ENCODE peak calls at places on chromosome 10, in ten cellular contexts. One of them, this sample, is unnamed.

GRCh38 chr10:124984376-124984775 is 42.5 kb downstream of the ZRANB1 start:
- DNase-seq in endothelial cell of umbilical vein: no peak
- DNase-seq in OCI-LY7: no peak
- DNase-seq in tibial artery: no peak
- DNase-seq in psoas muscle: no peak
- DNase-seq in SK-N-SH: no peak
- DNase-seq in astrocyte of the spinal cord: no peak
- DNase-seq in Caco-2: no peak
- DNase-seq in activated B cell treated with CpG ODN at 0.5 μM for 24 hours: no peak
- DNase-seq in GM13976: no peak
- DNase-seq in this sample: no peak

GRCh38 chr10:11895108-11895466 is 71.9 kb downstream of the PROSER2 start:
- DNase-seq in endothelial cell of umbilical vein: no peak
- DNase-seq in OCI-LY7: no peak
- DNase-seq in tibial artery: no peak
- DNase-seq in psoas muscle: no peak
- DNase-seq in SK-N-SH: no peak
- DNase-seq in astrocyte of the spinal cord: no peak
- DNase-seq in Caco-2: no peak
- DNase-seq in activated B cell treated with CpG ODN at 0.5 μM for 24 hours: no peak
- DNase-seq in GM13976: no peak
- DNase-seq in this sample: no peak

GRCh38 chr10:119655566-119656001 is 4.4 kb downstream of the BAG3 start:
- DNase-seq in endothelial cell of umbilical vein: peak; percentile 84
- DNase-seq in OCI-LY7: no peak
- DNase-seq in tibial artery: peak; percentile 77
- DNase-seq in psoas muscle: peak; percentile 88
- DNase-seq in SK-N-SH: peak; percentile 51
- DNase-seq in astrocyte of the spinal cord: peak; percentile 86
- DNase-seq in Caco-2: no peak
- DNase-seq in activated B cell treated with CpG ODN at 0.5 μM for 24 hours: no peak
- DNase-seq in GM13976: no peak
- DNase-seq in this sample: no peak

GRCh38 chr10:120641695-120642094 is 184.7 kb downstream of the PLPP4 start:
- DNase-seq in endothelial cell of umbilical vein: peak; percentile 97
- DNase-seq in OCI-LY7: no peak
- DNase-seq in tibial artery: no peak
- DNase-seq in psoas muscle: no peak
- DNase-seq in SK-N-SH: peak; percentile 44
- DNase-seq in astrocyte of the spinal cord: no peak
- DNase-seq in Caco-2: no peak
- DNase-seq in activated B cell treated with CpG ODN at 0.5 μM for 24 hours: no peak
- DNase-seq in GM13976: no peak
- DNase-seq in this sample: no peak

GRCh38 chr10:29630205-29631048 is 4.3 kb downstream of the SVIL start:
- DNase-seq in endothelial cell of umbilical vein: no peak
- DNase-seq in OCI-LY7: no peak
- DNase-seq in tibial artery: no peak
- DNase-seq in psoas muscle: no peak
- DNase-seq in SK-N-SH: no peak
- DNase-seq in astrocyte of the spinal cord: no peak
- DNase-seq in Caco-2: peak; percentile 79
- DNase-seq in activated B cell treated with CpG ODN at 0.5 μM for 24 hours: no peak
- DNase-seq in GM13976: no peak
- DNase-seq in this sample: no peak

GRCh38 chr10:75547391-75548298 is 116.2 kb downstream of the LRMDA start:
- DNase-seq in endothelial cell of umbilical vein: no peak
- DNase-seq in OCI-LY7: no peak
- DNase-seq in tibial artery: no peak
- DNase-seq in psoas muscle: no peak
- DNase-seq in SK-N-SH: no peak
- DNase-seq in astrocyte of the spinal cord: peak; percentile 79
- DNase-seq in Caco-2: no peak
- DNase-seq in activated B cell treated with CpG ODN at 0.5 μM for 24 hours: no peak
- DNase-seq in GM13976: no peak
- DNase-seq in this sample: no peak

GRCh38 chr10:103042908-103043307 is 124.8 kb downstream of the CNNM2 start:
- DNase-seq in endothelial cell of umbilical vein: no peak
- DNase-seq in OCI-LY7: no peak
- DNase-seq in tibial artery: no peak
- DNase-seq in psoas muscle: no peak
- DNase-seq in SK-N-SH: no peak
- DNase-seq in astrocyte of the spinal cord: no peak
- DNase-seq in Caco-2: no peak
- DNase-seq in activated B cell treated with CpG ODN at 0.5 μM for 24 hours: no peak
- DNase-seq in GM13976: no peak
- DNase-seq in this sample: no peak

GRCh38 chr10:124997791-124998623 is 56.1 kb downstream of the ZRANB1 start:
- DNase-seq in endothelial cell of umbilical vein: no peak
- DNase-seq in OCI-LY7: no peak
- DNase-seq in tibial artery: peak; percentile 76
- DNase-seq in psoas muscle: peak; percentile 59
- DNase-seq in SK-N-SH: no peak
- DNase-seq in astrocyte of the spinal cord: no peak
- DNase-seq in Caco-2: no peak
- DNase-seq in activated B cell treated with CpG ODN at 0.5 μM for 24 hours: no peak
- DNase-seq in GM13976: peak; percentile 17
- DNase-seq in this sample: peak; percentile 10

GRCh38 chr10:17616403-17617030 is 657 bp downstream of the HACD1 start:
- DNase-seq in endothelial cell of umbilical vein: peak; percentile 44
- DNase-seq in OCI-LY7: no peak
- DNase-seq in tibial artery: peak; percentile 92
- DNase-seq in psoas muscle: peak; percentile 92
- DNase-seq in SK-N-SH: peak; percentile 84
- DNase-seq in astrocyte of the spinal cord: peak; percentile 53
- DNase-seq in Caco-2: peak; percentile 89
- DNase-seq in activated B cell treated with CpG ODN at 0.5 μM for 24 hours: peak; percentile 32
- DNase-seq in GM13976: peak; percentile 61
- DNase-seq in this sample: peak; percentile 28

GRCh38 chr10:17622061-17622460 is 4.9 kb upstream of the HACD1 start:
- DNase-seq in endothelial cell of umbilical vein: no peak
- DNase-seq in OCI-LY7: no peak
- DNase-seq in tibial artery: no peak
- DNase-seq in psoas muscle: no peak
- DNase-seq in SK-N-SH: no peak
- DNase-seq in astrocyte of the spinal cord: no peak
- DNase-seq in Caco-2: no peak
- DNase-seq in activated B cell treated with CpG ODN at 0.5 μM for 24 hours: no peak
- DNase-seq in GM13976: no peak
- DNase-seq in this sample: no peak

DNA sequence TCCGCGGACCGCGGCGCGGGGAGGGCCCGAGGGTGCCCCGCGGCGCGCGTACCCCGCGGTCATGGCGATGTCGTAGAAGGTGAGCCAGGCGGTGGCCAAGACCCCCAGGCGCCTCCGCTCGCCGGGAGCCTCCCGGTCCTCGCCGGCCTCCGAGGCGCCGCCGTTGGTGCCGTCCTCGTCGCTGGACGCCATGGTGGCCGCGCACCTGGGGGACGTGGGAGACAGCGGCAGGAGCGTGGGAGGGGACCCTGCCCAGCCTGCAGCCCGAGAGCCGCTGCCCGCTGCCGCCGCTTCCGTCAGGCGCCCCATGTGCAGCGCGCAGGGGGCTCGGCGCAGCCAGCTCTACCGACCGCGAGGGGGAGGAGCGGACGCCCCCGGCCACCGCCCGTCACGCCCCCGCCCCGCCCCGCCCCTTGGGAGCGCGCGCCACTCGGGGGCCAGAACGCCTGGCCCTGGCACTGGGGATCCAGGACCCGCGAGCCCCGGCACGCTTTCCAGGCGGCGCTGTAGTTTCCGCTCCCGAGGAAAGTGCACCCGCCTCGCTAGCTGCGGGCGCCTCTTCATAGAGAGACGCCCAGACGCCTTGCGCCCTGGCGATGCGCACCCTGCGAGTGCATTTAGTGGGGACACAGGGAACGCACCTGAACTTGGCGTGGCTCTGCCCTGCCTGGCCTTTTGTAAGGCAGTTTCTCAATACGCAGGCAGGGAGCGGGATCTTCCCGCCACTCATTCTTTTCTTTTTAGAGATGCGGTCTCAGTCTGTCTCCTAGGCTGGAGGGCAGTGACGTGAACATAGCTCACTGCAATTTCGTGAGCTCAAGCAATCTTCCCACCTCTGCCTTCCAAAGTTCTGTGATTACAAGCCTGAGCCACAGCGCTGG is at the start of gene HACD1:
- DNase-seq in endothelial cell of umbilical vein: peak; percentile 65
- DNase-seq in OCI-LY7: no peak
- DNase-seq in tibial artery: peak; percentile 81
- DNase-seq in psoas muscle: peak; percentile 81
- DNase-seq in SK-N-SH: peak; percentile 98
- DNase-seq in astrocyte of the spinal cord: peak; percentile 65
- DNase-seq in Caco-2: peak; percentile 92
- DNase-seq in activated B cell treated with CpG ODN at 0.5 μM for 24 hours: peak; percentile 37
- DNase-seq in GM13976: peak; percentile 73
- DNase-seq in this sample: peak; percentile 38
- TF ChIP-seq CTCF in endothelial cell of umbilical vein: peak; percentile 5
- TF ChIP-seq CTCF in OCI-LY7: no peak
- TF ChIP-seq CTCF in tibial artery: no peak
- TF ChIP-seq CTCF in psoas muscle: peak; percentile 2
- TF ChIP-seq CTCF in SK-N-SH: peak; percentile 35
- TF ChIP-seq CTCF in astrocyte of the spinal cord: peak; percentile 24
- TF ChIP-seq CTCF in Caco-2: peak; percentile 62
- TF ChIP-seq CTCF in activated B cell treated with CpG ODN at 0.5 μM for 24 hours: no peak
- TF ChIP-seq CTCF in GM13976: no peak
- TF ChIP-seq CTCF in this sample: no peak

DNA sequence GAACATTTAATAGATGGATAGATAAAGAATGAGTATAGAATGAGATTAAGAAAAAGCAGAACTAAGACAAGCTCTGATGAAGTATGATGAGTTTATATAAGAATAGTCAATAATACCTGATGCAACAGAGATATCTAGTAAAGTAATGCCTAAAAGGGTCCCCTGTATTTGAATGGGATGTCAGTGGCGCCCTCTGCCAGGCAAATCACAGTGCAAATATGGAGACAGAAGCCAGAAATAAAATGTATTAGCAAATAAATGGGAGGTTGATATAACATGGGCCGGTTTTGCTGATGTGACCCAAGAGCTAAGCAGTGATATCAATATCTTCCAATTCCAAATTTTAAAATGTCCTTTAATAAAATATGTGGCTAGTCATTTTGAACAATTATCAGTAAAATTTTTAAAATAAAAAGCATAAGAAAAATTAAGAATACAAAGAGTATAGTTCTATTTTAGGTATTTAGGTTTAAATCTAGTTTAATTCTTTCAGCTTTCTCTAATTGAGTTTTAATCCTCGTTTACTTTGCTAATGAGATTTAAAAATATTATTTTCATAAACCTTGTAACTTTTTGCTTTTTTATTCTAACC is 62.6 kb downstream of the ADK start:
- DNase-seq in endothelial cell of umbilical vein: peak; percentile 67
- DNase-seq in OCI-LY7: peak; percentile 40
- DNase-seq in tibial artery: no peak
- DNase-seq in psoas muscle: no peak
- DNase-seq in SK-N-SH: peak; percentile 65
- DNase-seq in astrocyte of the spinal cord: peak; percentile 63
- DNase-seq in Caco-2: peak; percentile 60
- DNase-seq in activated B cell treated with CpG ODN at 0.5 μM for 24 hours: no peak
- DNase-seq in GM13976: peak; percentile 47
- DNase-seq in this sample: no peak
- TF ChIP-seq CTCF in endothelial cell of umbilical vein: peak; percentile 50
- TF ChIP-seq CTCF in OCI-LY7: peak; percentile 80
- TF ChIP-seq CTCF in tibial artery: peak; percentile 18
- TF ChIP-seq CTCF in psoas muscle: peak; percentile 22
- TF ChIP-seq CTCF in SK-N-SH: peak; percentile 76
- TF ChIP-seq CTCF in astrocyte of the spinal cord: peak; percentile 78
- TF ChIP-seq CTCF in Caco-2: peak; percentile 70
- TF ChIP-seq CTCF in activated B cell treated with CpG ODN at 0.5 μM for 24 hours: no peak
- TF ChIP-seq CTCF in GM13976: peak; percentile 10
- TF ChIP-seq CTCF in this sample: peak; percentile 40

GRCh38 chr10:101001225-101002035 is 1.8 kb downstream of the LZTS2 start:
- DNase-seq in endothelial cell of umbilical vein: peak; percentile 93
- DNase-seq in OCI-LY7: no peak
- DNase-seq in tibial artery: peak; percentile 97
- DNase-seq in psoas muscle: peak; percentile 94
- DNase-seq in SK-N-SH: peak; percentile 68
- DNase-seq in astrocyte of the spinal cord: peak; percentile 91
- DNase-seq in Caco-2: no peak
- DNase-seq in activated B cell treated with CpG ODN at 0.5 μM for 24 hours: no peak
- DNase-seq in GM13976: no peak
- DNase-seq in this sample: no peak
- TF ChIP-seq CTCF in endothelial cell of umbilical vein: no peak
- TF ChIP-seq CTCF in OCI-LY7: no peak
- TF ChIP-seq CTCF in tibial artery: no peak
- TF ChIP-seq CTCF in psoas muscle: no peak
- TF ChIP-seq CTCF in SK-N-SH: no peak
- TF ChIP-seq CTCF in astrocyte of the spinal cord: no peak
- TF ChIP-seq CTCF in Caco-2: no peak
- TF ChIP-seq CTCF in activated B cell treated with CpG ODN at 0.5 μM for 24 hours: no peak
- TF ChIP-seq CTCF in GM13976: no peak
- TF ChIP-seq CTCF in this sample: no peak

DNA sequence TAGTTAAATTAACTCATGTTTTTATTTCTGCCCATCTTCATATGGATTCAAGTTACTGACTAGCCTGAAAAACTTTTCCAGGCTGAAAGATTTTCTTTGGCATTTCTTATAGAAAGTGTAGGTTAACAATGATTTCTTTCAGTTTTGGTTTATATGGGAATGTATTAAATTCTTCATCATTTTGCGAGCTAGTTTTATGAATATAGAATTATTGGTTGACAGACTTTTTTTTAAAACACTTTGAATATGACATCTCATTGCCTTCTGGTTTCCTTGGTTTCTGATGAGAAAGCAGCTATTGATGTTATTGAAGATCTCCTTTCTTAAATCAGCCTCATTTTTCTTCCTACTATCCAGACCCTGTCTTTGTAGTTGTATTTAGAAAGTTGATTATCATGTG is 211.0 kb upstream of the AKR1E2 start:
- DNase-seq in endothelial cell of umbilical vein: no peak
- DNase-seq in OCI-LY7: no peak
- DNase-seq in tibial artery: no peak
- DNase-seq in psoas muscle: no peak
- DNase-seq in SK-N-SH: no peak
- DNase-seq in astrocyte of the spinal cord: no peak
- DNase-seq in Caco-2: no peak
- DNase-seq in activated B cell treated with CpG ODN at 0.5 μM for 24 hours: no peak
- DNase-seq in GM13976: no peak
- DNase-seq in this sample: no peak
- TF ChIP-seq CTCF in endothelial cell of umbilical vein: no peak
- TF ChIP-seq CTCF in OCI-LY7: no peak
- TF ChIP-seq CTCF in tibial artery: no peak
- TF ChIP-seq CTCF in psoas muscle: no peak
- TF ChIP-seq CTCF in SK-N-SH: no peak
- TF ChIP-seq CTCF in astrocyte of the spinal cord: no peak
- TF ChIP-seq CTCF in Caco-2: no peak
- TF ChIP-seq CTCF in activated B cell treated with CpG ODN at 0.5 μM for 24 hours: no peak
- TF ChIP-seq CTCF in GM13976: no peak
- TF ChIP-seq CTCF in this sample: no peak

DNA sequence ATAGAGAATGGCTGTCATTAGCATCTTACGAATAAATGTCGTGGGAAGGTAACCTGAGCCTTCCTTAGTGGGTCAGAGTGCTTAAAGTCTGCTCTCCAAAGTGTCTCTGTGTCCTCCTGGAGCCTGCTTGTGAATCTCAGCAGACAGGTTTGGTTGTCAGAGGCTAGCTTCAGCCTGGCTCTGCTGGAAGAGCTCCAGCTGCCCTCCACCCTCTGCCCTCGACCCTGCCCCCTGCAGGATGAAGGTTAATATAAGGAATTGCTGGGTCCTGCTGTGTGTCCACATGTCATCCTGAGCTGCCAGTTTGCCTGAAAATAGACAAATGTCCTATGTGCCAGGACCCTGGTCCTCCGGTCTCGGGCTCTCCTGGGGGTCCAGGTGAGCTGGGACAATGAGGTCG is 33.5 kb downstream of the FAM241B start:
- DNase-seq in endothelial cell of umbilical vein: no peak
- DNase-seq in OCI-LY7: no peak
- DNase-seq in tibial artery: no peak
- DNase-seq in psoas muscle: no peak
- DNase-seq in SK-N-SH: no peak
- DNase-seq in astrocyte of the spinal cord: no peak
- DNase-seq in Caco-2: peak; percentile 67
- DNase-seq in activated B cell treated with CpG ODN at 0.5 μM for 24 hours: no peak
- DNase-seq in GM13976: no peak
- DNase-seq in this sample: no peak
- TF ChIP-seq CTCF in endothelial cell of umbilical vein: no peak
- TF ChIP-seq CTCF in OCI-LY7: peak; percentile 39
- TF ChIP-seq CTCF in tibial artery: no peak
- TF ChIP-seq CTCF in psoas muscle: no peak
- TF ChIP-seq CTCF in SK-N-SH: no peak
- TF ChIP-seq CTCF in astrocyte of the spinal cord: no peak
- TF ChIP-seq CTCF in Caco-2: peak; percentile 54
- TF ChIP-seq CTCF in activated B cell treated with CpG ODN at 0.5 μM for 24 hours: no peak
- TF ChIP-seq CTCF in GM13976: no peak
- TF ChIP-seq CTCF in this sample: no peak

This sample was measured in natural killer cell.